ENCODE peak calls at places on chromosomes 7 and 10, in four cellular contexts. One of them, this sample, is unnamed. For H3K4me1, the result is how much of the 10 kb centered on the place peaks cover.

GRCh38 chr10:96130326-96130758 is 245 bp downstream of the ZNF518A start:
- ATAC-seq in HepG2: peak
- ATAC-seq in mucosa of descending colon: peak
- ATAC-seq in psoas muscle: peak
- ATAC-seq in this sample: peak

GRCh38 chr10:120616311-120616911 is 159.4 kb downstream of the PLPP4 start:
- ATAC-seq in HepG2: no peak
- ATAC-seq in mucosa of descending colon: no peak
- ATAC-seq in psoas muscle: no peak
- ATAC-seq in this sample: no peak

GRCh38 chr7:24442170-24442777 is 131.0 kb upstream of the PALS2 start:
- ATAC-seq in HepG2: no peak
- ATAC-seq in mucosa of descending colon: no peak
- ATAC-seq in psoas muscle: no peak
- ATAC-seq in this sample: no peak

GRCh38 chr10:121579656-121580055 is 18.6 kb downstream of the FGFR2 start:
- ATAC-seq in HepG2: peak
- ATAC-seq in mucosa of descending colon: no peak
- ATAC-seq in psoas muscle: no peak
- ATAC-seq in this sample: no peak

GRCh38 chr7:7504910-7505704 is 30.6 kb downstream of the COL28A1 start:
- ATAC-seq in HepG2: no peak
- ATAC-seq in mucosa of descending colon: peak
- ATAC-seq in psoas muscle: no peak
- ATAC-seq in this sample: no peak

GRCh38 chr7:43619213-43620012 is 36.5 kb downstream of the STK17A start:
- ATAC-seq in HepG2: no peak
- ATAC-seq in mucosa of descending colon: no peak
- ATAC-seq in psoas muscle: no peak
- ATAC-seq in this sample: no peak

GRCh38 chr7:38524786-38525185 is 106.4 kb downstream of the AMPH start:
- ATAC-seq in HepG2: no peak
- ATAC-seq in mucosa of descending colon: no peak
- ATAC-seq in psoas muscle: no peak
- ATAC-seq in this sample: no peak

GRCh38 chr7:38834357-38834756 is 74.6 kb downstream of the VPS41 start:
- ATAC-seq in HepG2: no peak
- ATAC-seq in mucosa of descending colon: no peak
- ATAC-seq in psoas muscle: no peak
- ATAC-seq in this sample: no peak

GRCh38 chr7:23938937-23939552 is 229.0 kb downstream of the STK31 start:
- ATAC-seq in HepG2: peak
- ATAC-seq in mucosa of descending colon: peak
- ATAC-seq in psoas muscle: no peak
- ATAC-seq in this sample: no peak

GRCh38 chr7:140146574-140146973 is 30.2 kb downstream of the KDM7A start:
- ATAC-seq in HepG2: no peak
- ATAC-seq in mucosa of descending colon: no peak
- ATAC-seq in psoas muscle: no peak
- ATAC-seq in this sample: no peak

GRCh38 chr7:17854297-17855047 is 85.8 kb downstream of the SNX13 start:
- ATAC-seq in HepG2: no peak
- ATAC-seq in mucosa of descending colon: no peak
- ATAC-seq in psoas muscle: no peak
- ATAC-seq in this sample: no peak

GRCh38 chr7:128948312-128948973 is 10.7 kb downstream of the IRF5 start:
- ATAC-seq in HepG2: peak
- ATAC-seq in mucosa of descending colon: peak
- ATAC-seq in psoas muscle: peak
- ATAC-seq in this sample: no peak

GRCh38 chr7:94008537-94008936 is 4.4 kb upstream of the BET1 start:
- ATAC-seq in HepG2: no peak
- ATAC-seq in mucosa of descending colon: no peak
- ATAC-seq in psoas muscle: no peak
- ATAC-seq in this sample: no peak

GRCh38 chr7:110962826-110963225 is 128.1 kb upstream of the LRRN3 start:
- ATAC-seq in HepG2: no peak
- ATAC-seq in mucosa of descending colon: no peak
- ATAC-seq in psoas muscle: no peak
- ATAC-seq in this sample: no peak

GRCh38 chr7:150744041-150744656 is 6.9 kb downstream of the GIMAP5 start:
- ATAC-seq in HepG2: no peak
- ATAC-seq in mucosa of descending colon: no peak
- ATAC-seq in psoas muscle: no peak
- ATAC-seq in this sample: no peak

GRCh38 chr10:69348824-69349541 is 67.7 kb downstream of the TACR2 start:
- ATAC-seq in HepG2: no peak
- ATAC-seq in mucosa of descending colon: peak
- ATAC-seq in psoas muscle: peak
- ATAC-seq in this sample: peak

GRCh38 chr7:75718390-75719031 is 20.2 kb downstream of the HIP1 start:
- ATAC-seq in HepG2: no peak
- ATAC-seq in mucosa of descending colon: peak
- ATAC-seq in psoas muscle: no peak
- ATAC-seq in this sample: no peak

GRCh38 chr10:70693619-70694286 is 21.4 kb downstream of the ADAMTS14 start:
- ATAC-seq in HepG2: no peak
- ATAC-seq in mucosa of descending colon: no peak
- ATAC-seq in psoas muscle: no peak
- ATAC-seq in this sample: peak

GRCh38 chr10:69766161-69766910 is 35.4 kb upstream of the COL13A1 start:
- ATAC-seq in HepG2: no peak
- ATAC-seq in mucosa of descending colon: no peak
- ATAC-seq in psoas muscle: no peak
- ATAC-seq in this sample: no peak

GRCh38 chr7:107828540-107828939 is 25.5 kb upstream of the SLC26A3 start:
- ATAC-seq in HepG2: no peak
- ATAC-seq in mucosa of descending colon: no peak
- ATAC-seq in psoas muscle: no peak
- ATAC-seq in this sample: no peak

GRCh38 chr10:117431160-117431559 is 55.9 kb upstream of the PDZD8 start:
- ATAC-seq in HepG2: peak
- ATAC-seq in mucosa of descending colon: no peak
- ATAC-seq in psoas muscle: no peak
- ATAC-seq in this sample: no peak

GRCh38 chr7:71752171-71752935 is 620.4 kb downstream of the GALNT17 start:
- ATAC-seq in HepG2: peak
- ATAC-seq in mucosa of descending colon: peak
- ATAC-seq in psoas muscle: no peak
- ATAC-seq in this sample: peak

GRCh38 chr10:3068968-3069737 is 1.8 kb downstream of the PFKP start:
- ATAC-seq in HepG2: no peak
- ATAC-seq in mucosa of descending colon: peak
- ATAC-seq in psoas muscle: peak
- ATAC-seq in this sample: no peak
- H3K4me1 ChIP-seq in HepG2: under half
- H3K4me1 ChIP-seq in mucosa of descending colon: under half
- H3K4me1 ChIP-seq in psoas muscle: under half
- H3K4me1 ChIP-seq in this sample: under half

DNA sequence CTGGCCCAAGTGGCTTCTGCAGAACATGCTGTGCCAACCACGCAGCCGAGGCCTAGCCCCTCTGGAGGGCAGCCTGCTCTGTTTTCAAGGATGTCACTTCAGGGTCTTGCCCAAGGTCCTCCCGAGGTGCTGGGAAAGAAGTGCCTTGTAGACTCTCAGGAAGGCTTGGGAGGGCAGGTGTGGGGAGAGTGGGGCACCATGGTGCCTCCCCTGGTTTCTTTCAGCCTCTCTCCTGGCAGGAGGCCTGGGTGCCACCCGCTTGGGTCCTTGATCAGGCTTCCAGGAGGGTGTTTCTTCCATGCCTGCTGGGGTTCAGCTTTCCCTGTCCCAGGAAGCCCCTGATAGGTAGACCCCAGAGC is 124.5 kb downstream of the NEURL1 start:
- ATAC-seq in HepG2: no peak
- ATAC-seq in mucosa of descending colon: no peak
- ATAC-seq in psoas muscle: no peak
- ATAC-seq in this sample: no peak
- H3K4me1 ChIP-seq in HepG2: under half
- H3K4me1 ChIP-seq in mucosa of descending colon: under half
- H3K4me1 ChIP-seq in psoas muscle: half or more
- H3K4me1 ChIP-seq in this sample: under half

DNA sequence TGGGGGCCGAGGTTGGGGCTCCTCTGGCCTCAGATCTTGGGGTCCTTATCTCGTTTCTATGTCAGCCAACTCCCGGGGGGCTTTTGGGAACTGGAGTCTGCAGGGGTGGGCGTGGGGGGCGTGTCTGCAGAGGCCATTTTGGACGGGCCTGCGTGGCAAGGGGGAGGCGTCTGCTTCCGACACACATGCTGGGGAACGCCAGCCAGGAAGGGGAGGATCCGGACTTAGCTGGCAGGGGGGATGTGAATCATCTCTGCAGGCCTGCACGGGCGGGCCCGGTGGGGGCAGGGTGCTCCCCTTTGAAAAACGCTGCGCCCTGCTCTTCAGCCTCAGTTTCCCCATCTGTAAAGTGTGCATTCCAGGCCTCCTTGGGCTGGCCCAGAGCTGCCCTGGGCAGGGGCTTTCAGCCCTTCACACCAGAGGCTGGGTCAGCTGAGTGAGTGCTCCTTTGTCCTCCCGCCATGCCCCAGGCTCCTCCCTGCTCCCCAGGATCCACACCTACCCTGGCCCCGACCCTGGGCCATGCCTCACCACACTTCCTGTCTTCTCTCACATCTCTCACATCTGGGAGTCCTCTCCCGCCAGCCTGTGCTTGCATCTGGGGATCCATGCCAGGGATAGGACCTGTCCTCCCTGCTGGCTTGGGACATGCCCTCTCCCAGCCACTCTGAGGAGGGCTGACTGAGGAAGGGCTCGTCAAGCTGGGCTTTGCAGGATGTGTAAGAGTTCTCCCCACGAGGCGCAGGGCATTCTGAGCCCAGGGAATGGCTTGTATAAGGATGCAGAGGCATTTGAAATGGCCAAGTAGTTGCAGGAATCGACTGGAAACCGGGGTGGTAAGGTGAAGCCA is 172.6 kb upstream of the TNRC18 start:
- ATAC-seq in HepG2: no peak
- ATAC-seq in mucosa of descending colon: peak
- ATAC-seq in psoas muscle: peak
- ATAC-seq in this sample: peak
- H3K4me1 ChIP-seq in HepG2: under half
- H3K4me1 ChIP-seq in mucosa of descending colon: under half
- H3K4me1 ChIP-seq in psoas muscle: under half
- H3K4me1 ChIP-seq in this sample: under half

DNA sequence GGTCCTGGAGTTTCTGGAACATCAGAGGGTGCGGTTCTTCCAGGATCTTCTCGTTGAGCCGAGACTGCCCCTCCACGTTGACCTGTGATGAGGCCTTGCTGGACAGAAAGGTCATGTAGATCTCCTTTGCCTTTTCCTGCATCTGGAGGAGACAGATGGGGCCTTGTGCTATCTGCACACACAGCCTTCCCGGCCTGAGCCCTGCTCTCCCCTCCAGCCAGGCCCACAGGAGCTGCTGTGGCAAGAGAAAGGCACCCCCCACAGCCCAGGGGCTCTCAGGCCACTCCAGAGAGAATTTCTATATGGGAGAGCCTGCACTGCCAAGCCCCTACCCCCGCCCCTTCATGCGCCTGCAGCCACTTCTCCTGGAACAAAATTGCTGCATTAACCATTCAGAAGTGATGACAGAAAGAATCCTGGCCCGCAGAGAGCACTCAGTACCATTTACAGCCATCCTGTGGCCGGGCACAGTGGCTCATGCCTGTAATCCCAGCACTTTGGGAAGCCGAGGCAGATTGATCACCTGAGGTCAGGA is 26.9 kb downstream of the RGS10 start:
- ATAC-seq in HepG2: no peak
- ATAC-seq in mucosa of descending colon: no peak
- ATAC-seq in psoas muscle: no peak
- ATAC-seq in this sample: no peak
- H3K4me1 ChIP-seq in HepG2: under half
- H3K4me1 ChIP-seq in mucosa of descending colon: under half
- H3K4me1 ChIP-seq in psoas muscle: under half
- H3K4me1 ChIP-seq in this sample: under half

DNA sequence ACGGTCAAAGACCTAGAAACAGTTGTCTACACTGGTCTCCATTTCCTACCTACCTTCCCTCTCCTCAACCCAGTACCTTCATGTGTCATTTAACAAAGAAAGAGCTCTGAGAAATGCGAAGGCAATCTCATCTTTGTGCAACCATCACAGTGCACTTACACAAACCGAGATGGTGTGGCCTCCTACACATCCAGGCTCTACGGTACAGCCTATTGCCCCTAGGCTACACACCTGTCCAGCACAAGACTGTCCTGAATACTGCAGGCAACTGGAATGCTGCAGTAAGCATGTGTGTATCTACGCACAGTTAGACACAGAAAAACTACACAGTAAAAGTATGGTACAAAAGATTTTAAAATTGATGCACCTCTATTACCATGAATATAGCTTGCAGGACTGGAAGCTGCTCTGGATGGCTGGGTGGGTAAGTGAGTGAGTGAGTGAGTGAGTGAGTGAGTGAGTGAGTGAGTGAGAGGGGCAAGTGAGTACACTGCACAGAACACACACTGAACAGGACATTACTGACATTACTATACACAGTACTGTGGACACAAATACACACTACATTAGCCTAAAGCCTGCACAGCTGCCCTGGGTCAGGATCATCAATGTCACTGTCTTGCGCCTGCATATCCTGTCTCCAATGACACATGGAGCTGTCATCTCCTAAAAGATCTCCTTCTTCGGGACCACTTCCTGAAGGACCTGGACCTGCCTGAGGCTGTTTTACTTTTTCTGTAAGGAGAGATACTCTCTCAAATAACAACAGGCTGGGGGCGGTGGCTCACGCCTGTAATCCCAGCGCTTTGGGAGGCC is 18.5 kb downstream of the ITGB1 start:
- ATAC-seq in HepG2: peak
- ATAC-seq in mucosa of descending colon: no peak
- ATAC-seq in psoas muscle: peak
- ATAC-seq in this sample: no peak
- H3K4me1 ChIP-seq in HepG2: half or more
- H3K4me1 ChIP-seq in mucosa of descending colon: under half
- H3K4me1 ChIP-seq in psoas muscle: half or more
- H3K4me1 ChIP-seq in this sample: half or more

GRCh38 chr10:79352035-79352595 is 4.8 kb downstream of the PPIF start:
- ATAC-seq in HepG2: no peak
- ATAC-seq in mucosa of descending colon: no peak
- ATAC-seq in psoas muscle: no peak
- ATAC-seq in this sample: no peak
- H3K4me1 ChIP-seq in HepG2: half or more
- H3K4me1 ChIP-seq in mucosa of descending colon: under half
- H3K4me1 ChIP-seq in psoas muscle: under half
- H3K4me1 ChIP-seq in this sample: under half